ENCODE peak calls at places on chromosome 1, in four cellular contexts. One of them, this sample, is unnamed.

GRCh38 chr1:232403017-232403714 is 226.8 kb downstream of the SIPA1L2 start:
- DNase-seq in NCI-H1694 treated with DMSO at 0.1 percent for 48 hours: no peak
- DNase-seq in occipital lobe: no peak
- DNase-seq in GM19239: no peak
- DNase-seq in this sample: no peak

GRCh38 chr1:158329807-158330206 is 1.5 kb downstream of the CD1B start:
- DNase-seq in NCI-H1694 treated with DMSO at 0.1 percent for 48 hours: no peak
- DNase-seq in occipital lobe: no peak
- DNase-seq in GM19239: no peak
- DNase-seq in this sample: no peak

GRCh38 chr1:33586795-33587194 is 114.3 kb downstream of the ZSCAN20 start:
- DNase-seq in NCI-H1694 treated with DMSO at 0.1 percent for 48 hours: no peak
- DNase-seq in GM19239: no peak
- DNase-seq in occipital lobe: no peak
- DNase-seq in this sample: no peak

GRCh38 chr1:177287237-177287636 is 116.5 kb downstream of the BRINP2 start:
- DNase-seq in NCI-H1694 treated with DMSO at 0.1 percent for 48 hours: no peak
- DNase-seq in occipital lobe: no peak
- DNase-seq in GM19239: no peak
- DNase-seq in this sample: no peak

GRCh38 chr1:118223426-118223825 is 38.4 kb upstream of the SPAG17 start:
- DNase-seq in occipital lobe: no peak
- DNase-seq in GM19239: no peak
- DNase-seq in NCI-H1694 treated with DMSO at 0.1 percent for 48 hours: no peak
- DNase-seq in this sample: peak; percentile 26

GRCh38 chr1:16055613-16056520 is 12.3 kb downstream of the CLCNKB start:
- DNase-seq in occipital lobe: peak; percentile 36
- DNase-seq in NCI-H1694 treated with DMSO at 0.1 percent for 48 hours: peak; percentile 72
- DNase-seq in GM19239: peak; percentile 97
- DNase-seq in this sample: peak; percentile 82

GRCh38 chr1:200139661-200140250 is 112.2 kb downstream of the NR5A2 start:
- DNase-seq in GM19239: no peak
- DNase-seq in NCI-H1694 treated with DMSO at 0.1 percent for 48 hours: peak; percentile 78
- DNase-seq in occipital lobe: no peak
- DNase-seq in this sample: peak; percentile 63

GRCh38 chr1:198175418-198176170 is 18.8 kb downstream of the NEK7 start:
- DNase-seq in GM19239: no peak
- DNase-seq in NCI-H1694 treated with DMSO at 0.1 percent for 48 hours: no peak
- DNase-seq in occipital lobe: no peak
- DNase-seq in this sample: no peak

GRCh38 chr1:81703352-81703735 is 97.4 kb upstream of the ADGRL2 start:
- DNase-seq in GM19239: no peak
- DNase-seq in occipital lobe: no peak
- DNase-seq in NCI-H1694 treated with DMSO at 0.1 percent for 48 hours: no peak
- DNase-seq in this sample: no peak

GRCh38 chr1:8027748-8028631 is 1.9 kb upstream of the ERRFI1 start:
- DNase-seq in occipital lobe: no peak
- DNase-seq in GM19239: no peak
- DNase-seq in NCI-H1694 treated with DMSO at 0.1 percent for 48 hours: no peak
- DNase-seq in this sample: no peak

GRCh38 chr1:41662656-41663437 is 178.4 kb upstream of the EDN2 start:
- DNase-seq in GM19239: no peak
- DNase-seq in occipital lobe: no peak
- DNase-seq in NCI-H1694 treated with DMSO at 0.1 percent for 48 hours: peak; percentile 46
- DNase-seq in this sample: peak; percentile 80

GRCh38 chr1:32960342-32960741 is 4.3 kb downstream of the RNF19B start:
- DNase-seq in NCI-H1694 treated with DMSO at 0.1 percent for 48 hours: no peak
- DNase-seq in GM19239: no peak
- DNase-seq in occipital lobe: no peak
- DNase-seq in this sample: no peak

GRCh38 chr1:227781314-227781930 is 34.1 kb upstream of the PRSS38 start:
- DNase-seq in occipital lobe: no peak
- DNase-seq in GM19239: no peak
- DNase-seq in NCI-H1694 treated with DMSO at 0.1 percent for 48 hours: no peak
- DNase-seq in this sample: peak; percentile 27